ENCODE peak calls at places on chromosomes 5 and 9, in five cellular contexts. N is uterus, A is endothelial cell of umbilical vein, S is H54, D is IMR-90. Z is an unnamed sample.

GRCh38 chr9:106616026-106616425 is 246.9 kb upstream of the ZNF462 start:
- DNase-seq in N (no peak), A (no peak), S (no peak), D (no peak), Z (no peak)

GRCh38 chr5:16565118-16565517 is 51.7 kb downstream of the RETREG1 start:
- DNase-seq in N (no peak), A (no peak), S (no peak), D (no peak), Z (no peak)

GRCh38 chr5:83567741-83568530 is 96.4 kb downstream of the VCAN start:
- DNase-seq in N (no peak), A (peak), S (peak), D (peak), Z (no peak)

GRCh38 chr5:89270901-89271300 is 387.9 kb upstream of the MEF2C start:
- DNase-seq in N (no peak), A (no peak), S (no peak), D (no peak), Z (no peak)

GRCh38 chr5:174951151-174951780 is 226.9 kb downstream of the MSX2 start:
- DNase-seq in N (no peak), A (peak), S (peak), D (peak), Z (no peak)

GRCh38 chr5:161546463-161547301 is at the start of gene GABRB2:
- DNase-seq in N (no peak), A (peak), S (no peak), D (no peak), Z (no peak)

GRCh38 chr9:91037511-91038482 is 236.2 kb downstream of the SYK start:
- DNase-seq in N (peak), A (peak), S (peak), D (peak), Z (peak)

GRCh38 chr9:112283854-112284253 is 49.6 kb downstream of the PTBP3 start:
- DNase-seq in N (no peak), A (no peak), S (no peak), D (no peak), Z (no peak)

GRCh38 chr5:133316346-133317343 is 264.8 kb downstream of the HSPA4 start:
- DNase-seq in N (no peak), A (peak), S (no peak), D (no peak), Z (no peak)

GRCh38 chr9:124359841-124360240 is 55.4 kb downstream of the PSMB7 start:
- DNase-seq in N (no peak), A (no peak), S (no peak), D (no peak), Z (no peak)

GRCh38 chr5:146878471-146879172 is at the start of gene PPP2R2B:
- DNase-seq in N (no peak), A (no peak), S (peak), D (peak), Z (no peak)

GRCh38 chr9:38130724-38131123 is 61.7 kb upstream of the SHB start:
- DNase-seq in N (no peak), A (no peak), S (no peak), D (no peak), Z (no peak)

GRCh38 chr5:69414885-69415583 is at the start of gene MARVELD2:
- DNase-seq in N (peak), A (peak), S (no peak), D (peak), Z (peak)
- TF ChIP-seq POLR2A in N (no peak), A (no peak), S (no peak), D (no peak), Z (no peak)

DNA sequence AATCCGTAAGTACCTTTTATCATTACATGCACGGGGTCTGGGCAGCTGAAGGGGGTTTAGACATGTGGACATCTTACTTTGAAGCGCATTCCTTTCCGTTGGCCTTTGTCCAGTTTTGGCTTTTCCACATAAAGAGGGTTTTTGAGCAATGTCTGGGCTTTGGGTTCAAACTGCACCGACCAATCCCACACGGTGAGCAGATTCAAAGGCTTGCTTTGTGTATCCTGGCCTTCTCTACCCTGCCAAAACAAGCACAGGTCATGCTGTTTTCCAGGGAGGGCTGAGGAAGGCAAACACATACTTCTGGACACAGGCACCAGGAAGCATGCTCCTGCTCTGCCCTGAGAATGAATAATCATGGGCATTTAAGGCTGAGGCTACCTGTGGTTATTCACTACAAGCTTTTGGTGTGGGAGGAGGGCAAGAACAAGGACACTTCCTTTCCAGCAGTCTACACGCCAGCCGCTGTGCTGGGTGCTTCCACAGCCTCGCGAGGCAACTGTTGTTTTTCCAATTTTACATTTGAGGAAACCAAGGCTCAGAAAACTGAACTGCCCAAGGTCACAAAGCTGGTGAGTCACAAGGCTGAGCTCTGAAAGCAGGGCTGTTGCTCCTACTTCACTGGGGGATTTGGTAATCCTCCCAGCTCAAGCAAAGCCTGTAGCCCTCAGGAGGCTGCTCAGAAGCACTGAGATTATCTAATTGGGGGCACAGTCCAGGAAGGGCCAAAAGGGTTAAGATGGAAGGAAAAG is 59.8 kb upstream of the GOLPH3 start:
- DNase-seq in N (no peak), A (peak), S (peak), D (peak), Z (peak)
- TF ChIP-seq POLR2A in N (no peak), A (no peak), S (no peak), D (no peak), Z (no peak)

GRCh38 chr9:97038909-97039781 is at the start of gene CTSV:
- DNase-seq in N (peak), A (peak), S (peak), D (peak), Z (peak)
- TF ChIP-seq POLR2A in N (peak), A (no peak), S (peak), D (no peak), Z (no peak)

DNA sequence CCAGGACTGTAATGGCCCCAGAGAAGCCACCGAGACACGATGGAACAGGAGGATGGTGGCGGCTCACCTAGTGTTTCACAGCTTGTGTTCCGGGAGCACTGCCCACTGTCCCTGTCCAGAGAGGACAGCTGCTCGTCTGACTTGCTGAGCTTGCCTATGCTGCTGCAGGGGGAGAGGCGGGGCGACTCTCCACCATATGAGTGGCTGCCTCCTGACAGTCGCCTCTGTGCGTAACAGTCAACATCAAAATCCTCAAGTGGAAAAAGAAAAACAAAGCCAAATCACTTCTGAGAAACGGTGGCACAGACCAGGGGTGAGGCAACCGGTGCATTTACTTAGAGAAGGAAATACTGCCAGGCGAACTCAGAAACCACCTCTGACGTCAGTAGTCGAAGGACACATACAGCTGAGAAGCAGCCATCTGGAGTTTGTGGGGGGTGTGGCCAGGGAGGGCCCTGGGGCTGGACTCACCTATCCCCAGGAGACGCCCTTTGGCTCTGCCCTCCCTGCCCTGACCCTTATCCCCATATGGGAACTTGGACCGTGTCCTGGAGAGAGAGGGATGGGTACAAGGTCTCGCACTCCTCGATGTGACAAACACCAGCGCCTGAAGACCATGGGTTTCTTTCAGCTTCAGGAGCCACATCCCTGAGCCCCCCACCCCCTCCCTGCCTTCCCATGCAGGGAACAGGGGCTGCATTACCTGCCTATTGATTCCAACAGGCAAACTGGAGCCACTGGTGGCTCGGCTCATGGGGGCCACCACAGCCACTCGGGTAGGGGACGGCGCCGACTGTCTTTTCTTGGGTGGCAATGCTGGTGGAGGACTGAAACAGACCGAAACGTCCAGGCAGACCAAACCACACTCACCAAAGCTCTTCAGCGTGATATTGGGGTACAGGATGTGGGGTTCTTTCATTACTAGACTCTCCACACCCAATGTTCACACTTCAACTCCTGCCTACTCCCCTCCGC is 82.8 kb downstream of the PRRT1B start:
- DNase-seq in N (no peak), A (no peak), S (no peak), D (peak), Z (no peak)
- TF ChIP-seq POLR2A in N (no peak), A (no peak), S (no peak), D (no peak), Z (no peak)

DNA sequence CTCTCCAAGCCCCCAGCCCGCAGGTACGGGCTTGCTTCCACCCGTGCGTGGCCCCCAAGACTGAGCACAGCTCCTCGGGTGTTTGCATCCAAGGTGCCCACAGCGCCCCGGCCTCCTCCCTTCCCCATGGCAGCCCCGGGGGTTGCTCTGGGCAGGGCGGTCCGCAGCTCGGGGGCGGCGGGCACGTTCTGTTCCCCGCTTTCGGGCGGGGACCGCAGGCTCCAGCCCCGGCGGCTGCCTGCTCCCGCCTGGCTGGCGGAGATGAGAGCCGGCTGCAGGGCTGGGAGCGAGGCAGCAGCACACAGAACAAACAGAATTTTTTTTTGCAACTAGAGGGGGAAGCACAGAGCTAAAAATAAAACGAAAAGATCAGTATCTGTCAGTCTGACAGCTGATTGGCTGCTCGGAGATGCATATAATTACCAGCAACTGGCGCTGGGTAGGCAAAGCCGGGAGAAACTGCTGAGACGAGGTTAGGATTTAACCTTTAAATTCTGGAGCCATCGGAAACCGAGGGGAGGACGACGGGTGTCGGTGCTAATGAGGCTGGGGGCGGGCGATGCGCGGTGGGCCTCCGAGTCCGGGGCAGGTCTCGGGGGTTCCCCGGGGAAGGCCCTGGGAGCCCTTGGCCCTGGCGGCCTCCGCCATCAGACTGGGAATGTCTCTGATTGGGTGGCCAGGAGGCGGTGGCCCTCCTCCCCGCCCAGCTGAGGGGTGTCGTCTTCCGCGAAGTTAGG is 142.7 kb upstream of the IER5L start:
- DNase-seq in N (peak), A (peak), S (no peak), D (peak), Z (peak)
- TF ChIP-seq POLR2A in N (peak), A (no peak), S (no peak), D (no peak), Z (no peak)

GRCh38 chr5:59264641-59265245 is 628.8 kb downstream of the PDE4D start:
- DNase-seq in N (no peak), A (no peak), S (no peak), D (no peak), Z (no peak)
- TF ChIP-seq POLR2A in N (no peak), A (no peak), S (no peak), D (no peak), Z (no peak)

DNA sequence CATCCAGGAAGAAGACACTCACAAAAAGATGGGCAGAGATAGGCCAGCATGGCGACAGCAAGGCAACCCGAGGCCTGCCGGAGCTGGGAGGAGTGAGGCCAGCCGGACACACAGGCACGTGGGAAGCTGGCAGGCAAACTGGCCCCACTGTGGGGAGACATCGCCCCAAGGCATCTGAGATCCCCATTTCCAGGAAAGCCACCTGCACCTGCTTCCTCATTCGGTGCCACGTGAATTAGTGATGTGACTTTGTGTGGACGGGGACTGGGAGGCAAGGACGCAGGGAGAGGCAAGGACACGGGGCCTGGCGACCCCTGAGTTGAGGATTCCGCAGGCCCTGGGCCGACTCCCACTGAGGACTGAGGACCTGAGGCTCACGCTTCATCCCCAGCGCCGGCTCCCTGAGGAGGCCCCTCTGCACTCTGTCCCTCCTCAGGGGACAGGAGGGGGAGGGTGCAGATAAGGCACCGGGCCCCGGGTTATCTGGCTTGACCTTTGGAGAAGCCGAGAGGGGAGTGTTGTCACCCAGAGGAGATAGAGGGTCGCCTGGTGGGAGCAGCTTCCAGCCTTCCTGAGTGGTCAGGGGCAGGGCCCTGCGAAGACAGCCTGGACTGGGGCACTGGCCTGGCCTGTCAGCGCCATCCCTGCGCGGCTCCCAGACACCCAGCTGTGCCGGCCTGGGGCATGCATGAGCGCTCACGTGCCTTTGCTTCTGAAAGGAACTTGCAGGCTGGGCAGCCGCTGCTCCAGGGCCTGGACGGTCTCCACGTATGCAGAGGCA is 39.7 kb downstream of the NDUFS6 start:
- DNase-seq in N (no peak), A (no peak), S (no peak), D (no peak), Z (no peak)
- TF ChIP-seq POLR2A in N (no peak), A (no peak), S (no peak), D (no peak), Z (no peak)

DNA sequence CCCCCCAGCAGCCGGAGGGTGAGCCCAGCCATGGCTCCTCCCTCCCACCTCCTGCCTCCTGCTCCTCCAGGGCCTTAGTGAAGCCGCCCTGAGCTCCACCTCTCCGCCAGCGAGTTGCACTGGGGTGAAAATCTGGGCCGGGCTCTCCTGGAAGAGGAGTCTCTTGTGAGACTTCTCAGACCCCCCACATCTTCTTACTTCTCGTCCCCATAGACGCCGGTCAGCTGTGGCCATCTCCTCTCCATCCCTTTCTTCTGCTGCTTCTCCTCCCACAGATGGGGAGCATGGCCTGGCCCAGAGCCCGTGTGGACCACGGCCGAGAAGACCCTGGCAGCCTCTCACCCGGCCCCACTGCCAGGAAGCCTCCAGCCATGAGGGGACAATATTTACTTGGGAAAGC is 17.3 kb downstream of the OLFM1 start:
- DNase-seq in N (no peak), A (no peak), S (no peak), D (no peak), Z (no peak)
- TF ChIP-seq POLR2A in N (no peak), A (no peak), S (no peak), D (no peak), Z (no peak)

DNA sequence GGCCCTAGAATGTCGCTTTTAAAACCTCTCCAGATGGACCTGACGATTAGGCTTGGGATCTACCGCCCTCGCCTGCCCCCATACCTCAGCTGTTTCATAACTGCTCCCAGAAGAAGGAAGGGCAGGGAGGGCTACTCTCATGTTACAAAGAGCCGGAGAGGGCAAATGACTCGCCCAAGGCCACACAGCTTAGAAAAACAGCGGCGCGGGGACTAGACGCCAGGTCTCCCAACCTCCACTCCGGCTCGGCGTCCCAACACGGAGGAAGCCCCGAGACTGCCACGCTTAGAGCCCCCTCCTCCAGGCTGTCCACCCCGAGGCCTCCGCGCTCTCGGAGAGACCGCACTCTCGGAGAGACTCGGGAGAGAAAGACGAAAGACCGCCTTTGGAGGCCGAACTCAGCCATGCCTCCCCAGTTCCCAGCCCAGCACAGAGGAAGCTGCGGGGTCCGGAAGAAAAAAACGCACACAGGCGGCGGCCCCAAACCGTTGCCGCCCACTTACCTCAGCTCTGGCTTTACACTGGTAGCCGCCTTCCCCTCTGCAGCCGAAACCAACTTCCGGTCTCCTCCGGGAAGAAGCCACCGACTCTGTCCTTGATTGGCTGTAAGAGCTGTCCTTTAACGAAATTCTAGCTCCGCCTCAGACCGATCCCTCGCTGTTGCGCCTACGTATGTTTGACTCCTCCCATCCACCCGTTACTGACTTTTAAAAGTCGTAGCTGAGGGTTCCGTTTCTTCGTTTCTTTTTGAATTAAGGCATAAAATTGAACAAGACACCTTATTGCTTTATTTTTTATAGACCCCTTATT is at the start of gene MED7:
- DNase-seq in N (peak), A (peak), S (peak), D (peak), Z (peak)
- TF ChIP-seq POLR2A in N (peak), A (peak), S (peak), D (peak), Z (peak)

Z was measured in ovary.